ENCODE peak calls at places on chromosomes 13 and 19, in five cellular contexts. S is neural progenitor cell, Q is ecto neural progenitor cell, W is right atrium auricular region, P is HuH-7.5. O is an unnamed sample.

GRCh38 chr13:51728972-51729371 is 75.0 kb downstream of the DHRS12 start:
- DNase-seq in S (no peak), Q (no peak), W (no peak), P (no peak), O (no peak)

GRCh38 chr19:29952127-29952526 is 10.1 kb downstream of the URI1 start:
- DNase-seq in S (no peak), Q (no peak), W (no peak), P (no peak), O (no peak)

GRCh38 chr19:48878219-48879024 is 6.2 kb downstream of the PPP1R15A start:
- DNase-seq in S (no peak), Q (no peak), W (peak), P (no peak), O (peak)

GRCh38 chr19:29662604-29663404 is 2.5 kb upstream of the PLEKHF1 start:
- DNase-seq in S (no peak), Q (no peak), W (peak), P (no peak), O (peak)

GRCh38 chr19:1182068-1182467 is 8.0 kb upstream of the SBNO2 start:
- DNase-seq in S (no peak), Q (no peak), W (no peak), P (no peak), O (no peak)

GRCh38 chr19:18093439-18094161 is 4.0 kb upstream of the MAST3 start:
- DNase-seq in S (no peak), Q (no peak), W (no peak), P (no peak), O (peak)

GRCh38 chr19:16360738-16361137 is 36.1 kb downstream of the KLF2 start:
- DNase-seq in S (no peak), Q (no peak), W (no peak), P (no peak), O (no peak)

GRCh38 chr19:36771275-36772231 is 1.1 kb downstream of the ZNF850 start:
- DNase-seq in S (peak), Q (peak), W (peak), P (peak), O (peak)

GRCh38 chr13:42992585-42993122 is 613 bp upstream of the EPSTI1 start:
- DNase-seq in S (no peak), Q (no peak), W (no peak), P (no peak), O (no peak)

GRCh38 chr13:100394005-100394695 is 194.4 kb downstream of the GGACT start:
- DNase-seq in S (no peak), Q (no peak), W (no peak), P (no peak), O (peak)

GRCh38 chr19:50315773-50316448 is 13.3 kb downstream of the KCNC3 start:
- DNase-seq in S (peak), Q (peak), W (no peak), P (no peak), O (peak)

GRCh38 chr13:72757792-72758535 is 23.7 kb downstream of the DIS3 start:
- DNase-seq in S (no peak), Q (no peak), W (no peak), P (no peak), O (no peak)

GRCh38 chr19:17448190-17448967 is at the start of gene TMEM221:
- DNase-seq in S (peak), Q (peak), W (peak), P (peak), O (peak)

GRCh38 chr13:110615005-110615321 is 382 bp upstream of the NAXD start:
- DNase-seq in S (no peak), Q (no peak), W (no peak), P (no peak), O (no peak)

GRCh38 chr13:111389621-111390521 is 69.4 kb downstream of the TEX29 start:
- DNase-seq in S (no peak), Q (peak), W (no peak), P (no peak), O (no peak)

GRCh38 chr13:48562296-48563066 is 29.6 kb upstream of the RCBTB2 start:
- DNase-seq in S (no peak), Q (no peak), W (no peak), P (no peak), O (no peak)